ENCODE peak calls at places on chromosomes 5 and 9, in five cellular contexts. Q is left ventricle myocardium inferior; X is heart left ventricle; W is transverse colon; N is CD8-positive, alpha-beta T cell. I is an unnamed sample.

GRCh38 chr9:8727191-8727590 is 927.6 kb upstream of the DMAC1 start:
- DNase-seq in Q (no peak), X (no peak), W (no peak), N (no peak), I (no peak)

GRCh38 chr9:132547976-132548730 is 34.3 kb upstream of the BARHL1 start:
- DNase-seq in Q (no peak), X (peak; percentile 21), W (no peak), N (no peak), I (no peak)

GRCh38 chr5:139131881-139132480 is 66.2 kb downstream of the SIL1 start:
- DNase-seq in Q (no peak), X (no peak), W (no peak), N (no peak), I (no peak)

GRCh38 chr9:84788803-84789462 is 119.4 kb downstream of the NTRK2 start:
- DNase-seq in Q (no peak), X (no peak), W (no peak), N (no peak), I (no peak)

GRCh38 chr5:180499684-180500083 is 5.5 kb downstream of the CNOT6 start:
- DNase-seq in Q (no peak), X (no peak), W (no peak), N (no peak), I (no peak)

GRCh38 chr5:154038241-154038603 is 488 bp downstream of the FAM114A2 start:
- DNase-seq in Q (no peak), X (peak; percentile 40), W (peak; percentile 49), N (peak; percentile 5), I (peak; percentile 61)

GRCh38 chr5:176402684-176403083 is 13.7 kb downstream of the CLTB start:
- DNase-seq in Q (peak; percentile 38), X (peak; percentile 37), W (peak; percentile 74), N (no peak), I (peak; percentile 79)

GRCh38 chr5:35214051-35214450 is 16.2 kb downstream of the PRLR start:
- DNase-seq in Q (no peak), X (no peak), W (no peak), N (no peak), I (no peak)

GRCh38 chr9:94921072-94921471 is 194.6 kb downstream of the AOPEP start:
- DNase-seq in Q (no peak), X (no peak), W (no peak), N (no peak), I (no peak)

GRCh38 chr9:121154782-121155181 is 46.9 kb downstream of the RAB14 start:
- DNase-seq in Q (no peak), X (no peak), W (no peak), N (no peak), I (no peak)

GRCh38 chr5:181052526-181052927 is 12.5 kb downstream of the BTNL9 start:
- DNase-seq in Q (peak; percentile 26), X (no peak), W (no peak), N (no peak), I (no peak)

GRCh38 chr9:134435527-134436355 is 109.5 kb downstream of the RXRA start:
- DNase-seq in Q (no peak), X (no peak), W (no peak), N (no peak), I (no peak)

GRCh38 chr9:134433101-134433500 is 106.8 kb downstream of the RXRA start:
- DNase-seq in Q (no peak), X (no peak), W (no peak), N (no peak), I (no peak)

GRCh38 chr9:134434896-134435506 is 108.7 kb downstream of the RXRA start:
- DNase-seq in Q (peak; percentile 97), X (peak; percentile 94), W (peak; percentile 91), N (no peak), I (peak; percentile 93)

GRCh38 chr9:134432471-134432870 is 106.2 kb downstream of the RXRA start:
- DNase-seq in Q (no peak), X (no peak), W (no peak), N (no peak), I (no peak)

DNA sequence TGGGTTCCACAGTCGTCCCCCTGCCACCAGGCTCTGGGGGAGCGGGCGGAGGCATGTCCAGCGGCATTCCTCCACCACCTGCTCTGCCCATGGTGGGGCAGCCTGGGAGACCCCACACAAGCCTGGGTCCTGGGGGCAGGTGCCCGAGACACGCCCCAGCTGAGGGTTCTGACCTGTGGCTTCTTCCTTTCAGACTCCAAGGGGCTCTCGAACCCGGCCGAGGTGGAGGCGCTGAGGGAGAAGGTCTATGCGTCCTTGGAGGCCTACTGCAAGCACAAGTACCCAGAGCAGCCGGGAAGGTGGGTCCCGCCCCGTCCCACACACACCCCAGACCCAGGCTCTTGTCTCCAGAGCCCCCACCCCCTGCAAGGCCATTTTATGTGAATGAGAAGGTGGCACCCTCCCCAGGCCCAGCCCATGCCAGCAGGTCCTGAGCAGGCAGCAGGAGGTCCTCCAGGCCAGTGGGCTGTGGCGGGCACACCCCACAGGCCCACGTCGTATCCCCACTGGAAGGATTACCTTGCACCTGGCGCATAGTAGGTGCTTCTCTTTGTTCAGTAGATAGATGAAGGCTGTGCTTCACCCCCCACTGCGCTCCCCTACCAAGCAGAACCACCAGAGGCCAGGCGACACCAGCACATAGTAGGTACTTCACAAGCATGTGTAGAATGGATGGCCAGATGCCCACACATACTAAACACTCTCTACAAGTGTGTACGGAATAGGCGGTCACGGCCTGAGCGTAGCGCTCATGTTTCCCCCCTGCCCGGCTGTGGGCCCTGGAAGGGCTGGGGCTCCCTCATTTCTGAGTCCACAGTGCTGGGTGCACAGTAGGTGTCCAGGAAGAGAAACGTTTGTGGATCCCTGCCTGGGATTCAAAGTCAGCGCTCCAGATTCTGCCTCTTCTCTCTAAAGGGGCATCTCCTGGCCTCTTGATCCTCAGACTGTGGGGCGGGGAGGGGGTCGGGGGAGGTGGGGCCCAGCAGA is 107.9 kb downstream of the RXRA start:
- DNase-seq in Q (no peak), X (no peak), W (no peak), N (no peak), I (no peak)
- H3K27ac ChIP-seq in Q (peak overlapping the region; percentile 96), X (peak overlapping the region; percentile 85), W (peak overlapping the region; percentile 80), N (no peak overlapping the region), I (peak overlapping the region; percentile 66)

GRCh38 chr9:122718038-122718437 is 5.8 kb upstream of the OR1L4 start:
- DNase-seq in Q (no peak), X (no peak), W (no peak), N (no peak), I (no peak)

GRCh38 chr9:122719218-122719617 is 4.6 kb upstream of the OR1L4 start:
- DNase-seq in Q (no peak), X (no peak), W (no peak), N (no peak), I (no peak)

DNA sequence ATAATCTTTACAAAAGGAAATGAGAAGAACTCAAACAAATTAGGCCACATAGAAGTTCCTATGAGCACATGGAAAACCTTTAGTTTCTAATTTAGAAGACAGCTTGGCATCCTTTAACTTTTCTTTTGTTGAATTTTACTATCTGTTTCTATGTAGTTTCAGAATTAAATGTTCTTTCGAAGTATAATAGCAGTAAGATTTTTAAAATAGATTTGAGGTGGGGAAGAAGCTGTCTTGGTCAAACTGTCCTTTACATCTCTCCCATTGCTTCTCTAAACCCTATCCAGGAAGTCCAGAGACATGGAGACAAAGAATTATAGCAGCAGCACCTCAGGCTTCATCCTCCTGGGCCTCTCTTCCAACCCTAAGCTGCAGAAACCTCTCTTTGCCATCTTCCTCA is at the start of gene OR1L4:
- DNase-seq in Q (no peak), X (no peak), W (no peak), N (no peak), I (no peak)
- H3K9me3 ChIP-seq in Q (peaks cover 98% of the 10 kb centered on the region), X (no peaks in the 10 kb centered on the region), W (peaks cover 31% of the 10 kb centered on the region), N (peaks cover 18% of the 10 kb centered on the region), I (no peaks in the 10 kb centered on the region)

DNA sequence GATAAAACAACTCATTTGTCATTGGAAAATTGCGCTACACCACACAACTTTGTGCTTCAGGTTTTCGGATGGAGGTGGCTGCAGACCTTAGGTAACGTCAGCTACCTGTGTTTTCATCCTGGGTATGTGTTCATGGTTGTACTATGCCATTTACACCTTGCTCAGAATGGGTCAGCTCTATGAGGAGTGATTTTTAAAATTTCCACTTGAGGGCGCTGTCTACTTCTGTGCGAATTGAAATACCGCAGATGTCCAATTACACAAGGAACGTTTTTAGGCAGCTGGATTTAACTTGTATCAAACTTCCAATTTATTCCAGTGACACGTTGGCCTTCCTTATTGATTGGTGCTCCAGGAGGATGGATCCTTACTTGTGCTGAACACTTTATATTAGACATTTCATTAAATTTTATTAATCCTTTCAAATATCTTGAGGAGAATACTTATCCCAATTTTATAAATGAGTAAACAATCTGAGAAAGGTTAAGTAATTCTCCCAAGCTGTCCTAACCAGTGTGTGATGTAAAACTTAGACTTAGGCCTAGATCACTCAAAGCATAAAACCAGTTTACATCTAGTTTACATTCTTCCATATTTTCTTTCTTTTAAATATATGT is 23.4 kb downstream of the DMRTA1 start:
- DNase-seq in Q (no peak), X (no peak), W (peak; percentile 8), N (no peak), I (peak; percentile 23)
- TF ChIP-seq CTCF in Q (peak; percentile 71), X (peak; percentile 45), W (peak; percentile 48), N (no peak), I (peak; percentile 52)

GRCh38 chr5:54517512-54518145 is at the start of gene SNX18:
- DNase-seq in Q (peak; percentile 92), X (peak; percentile 96), W (peak; percentile 93), N (peak; percentile 90), I (peak; percentile 89)
- H3K27ac ChIP-seq in Q (peak within 1 kb of the TSS; percentile 99), X (peak within 1 kb of the TSS; percentile 98), W (peak within 1 kb of the TSS; percentile 95), N (peak within 1 kb of the TSS; percentile 75), I (peak within 1 kb of the TSS; percentile 92)

DNA sequence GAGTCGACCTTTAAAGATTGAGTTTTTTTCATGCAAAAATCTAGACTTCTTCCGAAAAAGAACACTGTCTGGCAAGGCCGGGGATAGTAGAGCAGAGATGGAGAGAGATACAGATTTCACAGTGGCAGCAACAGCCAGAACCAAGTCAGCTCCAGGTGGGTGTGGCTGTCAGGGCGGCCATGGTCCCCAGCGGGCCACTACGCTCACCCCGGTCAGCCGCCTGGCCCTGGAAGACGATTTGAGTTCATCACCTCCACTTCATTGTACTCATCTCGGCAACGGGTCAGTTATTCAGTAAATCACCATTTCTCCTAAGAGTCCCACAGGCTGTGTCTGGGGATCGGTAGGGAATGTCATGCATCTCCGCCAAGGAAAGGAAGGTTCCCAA is 53.0 kb downstream of the ZNF354C start:
- DNase-seq in Q (no peak), X (no peak), W (no peak), N (no peak), I (peak; percentile 8)
- H3K9me3 ChIP-seq in Q (peaks cover 89% of the 10 kb centered on the region), X (no peaks in the 10 kb centered on the region), W (peaks cover 28% of the 10 kb centered on the region), N (no peaks in the 10 kb centered on the region), I (no peaks in the 10 kb centered on the region)